ENCODE peak calls at places on chromosomes 6 and 20, in four cellular contexts. S, R, D and V are unnamed samples.

GRCh38 chr6:15435468-15435867 is 189.6 kb downstream of the JARID2 start:
- DNase-seq in D (no peak), R (no peak), S (no peak), V (no peak)

GRCh38 chr20:6767536-6768227 is at the start of gene BMP2:
- DNase-seq in D (peak; percentile 86), R (peak; percentile 79), S (peak; percentile 70), V (peak; percentile 65)

GRCh38 chr6:158978752-158979151 is 21.2 kb downstream of the RSPH3 start:
- DNase-seq in R (peak; percentile 52), S (no peak), D (no peak), V (peak; percentile 46)

GRCh38 chr20:11901127-11901526 is 16.6 kb upstream of the BTBD3 start:
- DNase-seq in R (peak; percentile 81), D (no peak), S (no peak), V (peak; percentile 96)

GRCh38 chr6:158437571-158437970 is 122.3 kb upstream of the TMEM181 start:
- DNase-seq in D (no peak), R (no peak), S (no peak), V (no peak)

GRCh38 chr20:16145919-16146318 is 427.3 kb downstream of the KIF16B start:
- DNase-seq in S (no peak), R (no peak), D (no peak), V (no peak)

GRCh38 chr20:14449323-14449722 is 111.9 kb upstream of the FLRT3 start:
- DNase-seq in S (no peak), D (no peak), R (peak; percentile 7), V (no peak)

GRCh38 chr6:133590814-133591213 is 298.1 kb upstream of the TCF21 start:
- DNase-seq in R (no peak), D (no peak), S (no peak), V (no peak)

GRCh38 chr6:119172813-119173212 is 94.3 kb upstream of the FAM184A start:
- DNase-seq in S (no peak), R (no peak), D (no peak), V (no peak)

GRCh38 chr6:56490994-56491393 is 151.7 kb downstream of the DST start:
- DNase-seq in D (no peak), S (no peak), R (peak; percentile 42), V (peak; percentile 87)

GRCh38 chr6:1079525-1079924 is 232.4 kb upstream of the FOXQ1 start:
- DNase-seq in R (no peak), D (no peak), S (no peak), V (peak; percentile 9)